ENCODE peak calls at places on chromosomes 4 and X, in four cellular contexts. One of them, this sample, is unnamed.

GRCh38 chrX:10729000-10729399 is 108.6 kb upstream of the MID1 start:
- DNase-seq in HepG2: no peak
- DNase-seq in H1: no peak
- DNase-seq in SK-N-SH: no peak
- DNase-seq in this sample: no peak

GRCh38 chrX:34653811-34654210 is 3.3 kb downstream of the TMEM47 start:
- DNase-seq in H1: no peak
- DNase-seq in SK-N-SH: no peak
- DNase-seq in HepG2: no peak
- DNase-seq in this sample: no peak

GRCh38 chrX:53831662-53832635 is 145.4 kb upstream of the HUWE1 start:
- DNase-seq in HepG2: peak
- DNase-seq in SK-N-SH: peak
- DNase-seq in H1: no peak
- DNase-seq in this sample: peak

GRCh38 chr4:151675366-151676060 is 85.3 kb downstream of the GATB start:
- DNase-seq in SK-N-SH: peak
- DNase-seq in H1: no peak
- DNase-seq in HepG2: no peak
- DNase-seq in this sample: no peak

GRCh38 chr4:29153642-29154041 is 1566.5 kb upstream of the PCDH7 start:
- DNase-seq in SK-N-SH: no peak
- DNase-seq in H1: no peak
- DNase-seq in HepG2: no peak
- DNase-seq in this sample: no peak

GRCh38 chrX:37755073-37755472 is 24.8 kb upstream of the CYBB start:
- DNase-seq in SK-N-SH: no peak
- DNase-seq in H1: no peak
- DNase-seq in HepG2: no peak
- DNase-seq in this sample: peak

GRCh38 chr4:168794092-168794707 is 215.9 kb downstream of the CBR4 start:
- DNase-seq in HepG2: no peak
- DNase-seq in H1: no peak
- DNase-seq in SK-N-SH: no peak
- DNase-seq in this sample: no peak

GRCh38 chr4:121594796-121595526 is 101.8 kb downstream of the ANXA5 start:
- DNase-seq in H1: no peak
- DNase-seq in SK-N-SH: no peak
- DNase-seq in HepG2: no peak
- DNase-seq in this sample: no peak

GRCh38 chrX:68693481-68694410 is 46.3 kb downstream of the STARD8 start:
- DNase-seq in SK-N-SH: peak
- DNase-seq in HepG2: no peak
- DNase-seq in H1: no peak
- DNase-seq in this sample: no peak

GRCh38 chr4:159787901-159788300 is 685.0 kb downstream of the RAPGEF2 start:
- DNase-seq in SK-N-SH: no peak
- DNase-seq in HepG2: no peak
- DNase-seq in H1: no peak
- DNase-seq in this sample: no peak

GRCh38 chr4:169342906-169343560 is 72.3 kb upstream of the SH3RF1 start:
- DNase-seq in HepG2: no peak
- DNase-seq in H1: no peak
- DNase-seq in SK-N-SH: no peak
- DNase-seq in this sample: no peak

GRCh38 chr4:100421356-100421978 is 96.4 kb downstream of the EMCN start:
- DNase-seq in SK-N-SH: peak
- DNase-seq in H1: no peak
- DNase-seq in HepG2: peak
- DNase-seq in this sample: no peak

GRCh38 chr4:142331646-142332045 is 514.5 kb downstream of the INPP4B start:
- DNase-seq in SK-N-SH: no peak
- DNase-seq in HepG2: no peak
- DNase-seq in H1: no peak
- DNase-seq in this sample: no peak

GRCh38 chrX:37781808-37782207 is 1.9 kb downstream of the CYBB start:
- DNase-seq in SK-N-SH: no peak
- DNase-seq in HepG2: no peak
- DNase-seq in H1: no peak
- DNase-seq in this sample: no peak

GRCh38 chr4:6235012-6235411 is 34.6 kb upstream of the WFS1 start:
- DNase-seq in SK-N-SH: no peak
- DNase-seq in HepG2: no peak
- DNase-seq in H1: no peak
- DNase-seq in this sample: no peak

GRCh38 chrX:141176586-141177451 is at the start of gene LDOC1:
- DNase-seq in H1: peak
- DNase-seq in SK-N-SH: peak
- DNase-seq in HepG2: no peak
- DNase-seq in this sample: no peak

GRCh38 chr4:166169111-166169510 is 296.1 kb downstream of the TLL1 start:
- DNase-seq in SK-N-SH: no peak
- DNase-seq in HepG2: peak
- DNase-seq in H1: no peak
- DNase-seq in this sample: no peak

GRCh38 chr4:38190717-38191178 is 230.6 kb downstream of the PTTG2 start:
- DNase-seq in SK-N-SH: peak
- DNase-seq in HepG2: no peak
- DNase-seq in H1: no peak
- DNase-seq in this sample: no peak

GRCh38 chrX:103063191-103063845 is 653 bp downstream of the BEX1 start:
- DNase-seq in H1: peak
- DNase-seq in HepG2: peak
- DNase-seq in SK-N-SH: peak
- DNase-seq in this sample: no peak

GRCh38 chr4:38523524-38524448 is 140.2 kb upstream of the KLF3 start:
- DNase-seq in SK-N-SH: no peak
- DNase-seq in HepG2: no peak
- DNase-seq in H1: no peak
- DNase-seq in this sample: peak

GRCh38 chrX:135477576-135477975 is 42.9 kb upstream of the INTS6L start:
- DNase-seq in HepG2: peak
- DNase-seq in H1: peak
- DNase-seq in SK-N-SH: peak
- DNase-seq in this sample: no peak

GRCh38 chrX:107731831-107732502 is 43.6 kb downstream of the TSC22D3 start:
- DNase-seq in HepG2: no peak
- DNase-seq in H1: no peak
- DNase-seq in SK-N-SH: peak
- DNase-seq in this sample: no peak

GRCh38 chr4:99679204-99679603 is 21.6 kb upstream of the C4orf54 start:
- DNase-seq in H1: no peak
- DNase-seq in SK-N-SH: no peak
- DNase-seq in HepG2: no peak
- DNase-seq in this sample: no peak

GRCh38 chrX:84046403-84046984 is 141.5 kb downstream of the RPS6KA6 start:
- DNase-seq in SK-N-SH: peak
- DNase-seq in HepG2: peak
- DNase-seq in H1: no peak
- DNase-seq in this sample: no peak

GRCh38 chr4:122583906-122584305 is 37.0 kb downstream of the IL21 start:
- DNase-seq in H1: no peak
- DNase-seq in SK-N-SH: no peak
- DNase-seq in HepG2: no peak
- DNase-seq in this sample: no peak

GRCh38 chr4:144645621-144646522 is at the start of gene HHIP:
- DNase-seq in SK-N-SH: peak
- DNase-seq in H1: no peak
- DNase-seq in HepG2: peak
- DNase-seq in this sample: no peak

DNA sequence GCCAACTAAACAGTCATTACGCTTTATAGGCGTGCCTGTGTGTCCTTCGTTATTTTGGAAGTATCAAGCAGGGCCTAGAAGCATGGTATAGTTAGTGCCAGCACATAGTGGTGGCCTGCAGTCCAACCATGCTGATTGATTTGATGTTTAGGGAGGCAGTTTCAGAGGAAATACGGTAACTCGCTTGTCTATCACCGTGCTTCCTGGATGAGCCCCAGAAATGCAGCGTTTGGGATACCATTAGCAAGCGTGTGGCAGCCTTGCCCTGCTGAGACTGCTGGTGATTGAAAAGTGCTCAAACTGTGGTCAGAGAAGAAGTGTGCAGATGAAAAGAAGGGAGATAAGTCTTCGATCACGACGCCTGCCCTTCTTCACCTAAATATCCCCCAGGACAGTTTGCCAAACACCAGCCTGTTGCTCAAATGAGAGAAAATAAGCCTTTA is 158.4 kb downstream of the CHIC2 start:
- DNase-seq in H1: no peak
- DNase-seq in SK-N-SH: peak
- DNase-seq in HepG2: peak
- DNase-seq in this sample: peak
- TF ChIP-seq TCF12 in H1: no peak
- TF ChIP-seq TCF12 in SK-N-SH: no peak
- TF ChIP-seq TCF12 in HepG2: no peak
- TF ChIP-seq TCF12 in this sample: no peak

GRCh38 chrX:8845060-8845459 is 43.9 kb upstream of the FAM9A start:
- DNase-seq in H1: no peak
- DNase-seq in HepG2: no peak
- DNase-seq in SK-N-SH: no peak
- DNase-seq in this sample: no peak
- TF ChIP-seq TCF12 in H1: no peak
- TF ChIP-seq TCF12 in HepG2: no peak
- TF ChIP-seq TCF12 in SK-N-SH: no peak
- TF ChIP-seq TCF12 in this sample: no peak

GRCh38 chr4:18394656-18395055 is 373.1 kb upstream of the LCORL start:
- DNase-seq in H1: no peak
- DNase-seq in SK-N-SH: no peak
- DNase-seq in HepG2: no peak
- DNase-seq in this sample: no peak

GRCh38 chr4:18388029-18388428 is 366.5 kb upstream of the LCORL start:
- DNase-seq in HepG2: no peak
- DNase-seq in SK-N-SH: no peak
- DNase-seq in H1: no peak
- DNase-seq in this sample: no peak

GRCh38 chr4:18389118-18389517 is 367.6 kb upstream of the LCORL start:
- DNase-seq in SK-N-SH: no peak
- DNase-seq in H1: no peak
- DNase-seq in HepG2: no peak
- DNase-seq in this sample: no peak

GRCh38 chr4:18391370-18391728 is 369.8 kb upstream of the LCORL start:
- DNase-seq in HepG2: no peak
- DNase-seq in SK-N-SH: no peak
- DNase-seq in H1: no peak
- DNase-seq in this sample: no peak

DNA sequence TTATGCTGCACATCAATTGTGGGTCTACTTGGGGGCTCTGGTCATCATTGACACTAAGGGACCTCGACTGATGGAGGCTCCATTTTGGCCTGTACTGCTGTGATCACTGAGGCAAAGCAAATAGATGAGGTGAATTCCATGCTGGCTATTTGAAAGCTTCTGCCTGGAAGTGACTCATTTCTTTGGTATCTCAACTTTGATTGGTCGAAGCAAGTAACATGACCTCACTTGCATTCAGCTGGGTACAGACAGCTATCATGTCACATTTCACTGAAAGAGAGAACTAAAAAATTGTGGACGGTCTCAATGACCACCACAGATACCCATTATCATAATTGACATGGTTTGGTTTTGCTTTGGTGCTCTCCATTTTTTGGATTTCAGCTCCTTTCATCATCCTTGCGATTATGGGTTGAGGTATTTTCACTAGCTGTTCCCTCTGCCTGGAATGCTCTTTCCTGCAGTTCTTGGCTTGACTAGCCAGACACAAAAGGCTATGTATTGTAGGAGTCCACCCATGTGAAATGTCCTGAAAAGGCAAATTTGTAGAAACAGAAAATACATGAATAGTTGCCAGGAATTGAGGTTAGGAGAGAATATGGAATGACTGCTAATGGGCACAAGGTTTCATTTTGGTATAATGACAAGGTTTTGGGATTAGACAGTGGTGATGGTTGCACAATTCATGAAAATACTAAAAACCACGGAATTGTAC is 369.3 kb upstream of the LCORL start:
- DNase-seq in H1: no peak
- DNase-seq in SK-N-SH: no peak
- DNase-seq in HepG2: no peak
- DNase-seq in this sample: no peak
- TF ChIP-seq TCF12 in H1: no peak
- TF ChIP-seq TCF12 in SK-N-SH: no peak
- TF ChIP-seq TCF12 in HepG2: no peak
- TF ChIP-seq TCF12 in this sample: no peak

GRCh38 chr4:107736924-107737448 is 17.0 kb upstream of the PAPSS1 start:
- DNase-seq in SK-N-SH: peak
- DNase-seq in HepG2: peak
- DNase-seq in H1: no peak
- DNase-seq in this sample: no peak
- TF ChIP-seq TCF12 in SK-N-SH: no peak
- TF ChIP-seq TCF12 in HepG2: no peak
- TF ChIP-seq TCF12 in H1: no peak
- TF ChIP-seq TCF12 in this sample: no peak

DNA sequence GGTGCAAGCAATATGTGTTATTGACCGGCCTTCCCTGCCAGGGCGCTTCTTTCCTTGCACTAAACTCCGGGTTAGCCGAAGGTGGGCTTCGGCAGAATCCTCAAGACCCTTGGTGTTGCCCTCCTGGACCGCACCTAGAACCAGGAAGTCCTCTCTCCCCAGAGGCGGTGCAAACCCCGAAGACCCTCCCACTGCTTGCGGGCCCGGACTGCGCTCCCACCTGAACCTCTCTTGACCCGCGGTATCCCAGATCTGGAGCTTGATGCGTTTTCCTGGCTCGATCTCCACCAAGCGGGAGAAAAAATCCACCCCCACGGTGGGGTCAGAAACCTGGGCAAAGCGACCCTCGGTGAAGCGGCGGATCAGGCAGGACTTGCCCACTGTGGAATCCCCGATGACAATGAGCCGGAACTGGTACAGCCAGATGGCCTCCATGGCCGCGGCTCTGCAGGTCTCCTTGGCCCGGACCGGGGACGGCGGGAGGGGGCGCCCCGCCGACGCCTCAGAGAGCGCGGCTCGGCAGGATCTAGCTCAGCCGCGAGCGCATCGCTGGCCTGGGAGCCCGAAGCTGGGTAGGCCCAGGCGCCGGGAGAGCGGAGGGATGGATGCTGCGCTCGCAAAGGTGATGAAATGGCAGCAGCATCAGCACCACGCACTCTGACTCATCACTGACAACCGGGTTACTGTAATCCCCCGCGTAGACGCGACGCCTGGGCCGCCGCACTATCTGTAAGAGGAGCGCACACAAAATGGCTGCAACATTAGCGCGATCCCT is at the start of gene RAB39B:
- DNase-seq in SK-N-SH: peak
- DNase-seq in H1: peak
- DNase-seq in HepG2: peak
- DNase-seq in this sample: peak
- TF ChIP-seq TCF12 in SK-N-SH: no peak
- TF ChIP-seq TCF12 in H1: no peak
- TF ChIP-seq TCF12 in HepG2: no peak
- TF ChIP-seq TCF12 in this sample: no peak

GRCh38 chr4:26073886-26074560 is 160.0 kb downstream of the SMIM20 start:
- DNase-seq in HepG2: no peak
- DNase-seq in SK-N-SH: no peak
- DNase-seq in H1: no peak
- DNase-seq in this sample: no peak
- TF ChIP-seq TCF12 in HepG2: no peak
- TF ChIP-seq TCF12 in SK-N-SH: no peak
- TF ChIP-seq TCF12 in H1: no peak
- TF ChIP-seq TCF12 in this sample: no peak